ENCODE peak calls at places on chromosomes 13 and 19, in ten cellular contexts. F is body of pancreas, A is K562, T is right lobe of liver, D is heart left ventricle, S is HepG2, E is A549, I is HCT116, N is upper lobe of left lung, C is GM12878. M is an unnamed sample.
A peak's percentile ranks its signal among the peaks of the same experiment; 100 is the strongest.

GRCh38 chr13:70016116-70016515 is 91.5 kb upstream of the ATXN8OS start:
- ATAC-seq in F (no peak), E (no peak), C (no peak), D (no peak), T (no peak), N (peak; percentile 6), A (no peak), S (no peak), I (no peak), M (no peak)

GRCh38 chr13:51066091-51066831 is 44.8 kb downstream of the C13orf42 start:
- ATAC-seq in S (no peak), I (no peak), N (no peak), F (peak; percentile 33), C (peak; percentile 55), E (no peak), A (peak; percentile 34), D (peak; percentile 56), T (peak; percentile 34), M (peak; percentile 27)

GRCh38 chr13:49185264-49185663 is 34.9 kb upstream of the MLNR start:
- ATAC-seq in S (no peak), D (no peak), N (peak; percentile 42), E (no peak), C (peak; percentile 34), A (no peak), I (no peak), F (no peak), T (no peak), M (no peak)

GRCh38 chr13:41648314-41648935 is 191.1 kb downstream of the RGCC start:
- ATAC-seq in N (no peak), I (peak; percentile 87), A (no peak), S (peak; percentile 98), T (no peak), F (peak; percentile 66), C (no peak), D (no peak), E (peak; percentile 92), M (no peak)

GRCh38 chr13:27559714-27560113 is 60.6 kb downstream of the LNX2 start:
- ATAC-seq in C (peak; percentile 82), T (no peak), F (no peak), D (no peak), A (no peak), E (no peak), S (no peak), N (no peak), I (no peak), M (no peak)

GRCh38 chr13:106533940-106534843 is 1.3 kb downstream of the EFNB2 start:
- ATAC-seq in E (no peak), F (no peak), T (no peak), C (no peak), A (no peak), S (no peak), D (no peak), N (peak; percentile 9), I (no peak), M (no peak)

GRCh38 chr13:99013951-99014350 is 36.1 kb upstream of the DOCK9 start:
- ATAC-seq in I (no peak), F (no peak), A (no peak), C (no peak), D (peak; percentile 27), S (no peak), E (no peak), N (no peak), T (no peak), M (no peak)

GRCh38 chr13:59658027-59658735 is 505.5 kb downstream of the DIAPH3 start:
- ATAC-seq in F (no peak), S (peak; percentile 56), T (no peak), C (no peak), A (no peak), N (no peak), E (no peak), D (no peak), I (no peak), M (no peak)

GRCh38 chr19:1841209-1841924 is 6.9 kb downstream of the REXO1 start:
- ATAC-seq in C (no peak), I (no peak), E (no peak), F (no peak), T (no peak), A (peak; percentile 2), S (peak; percentile 1), D (no peak), N (no peak), M (no peak)

GRCh38 chr19:41845001-41845050 is at the start of gene DMRTC2:
- ATAC-seq in D (no peak), C (no peak), A (no peak), E (no peak), S (no peak), F (no peak), N (no peak), T (no peak), I (no peak), M (no peak)

GRCh38 chr13:111904701-111905608 is 162.0 kb upstream of the SOX1 start:
- ATAC-seq in D (no peak), I (peak; percentile 73), F (no peak), C (no peak), A (peak; percentile 89), E (no peak), S (no peak), N (no peak), T (no peak), M (no peak)

GRCh38 chr19:44207126-44207803 is 5.1 kb upstream of the ZNF227 start:
- ATAC-seq in A (peak; percentile 99), E (peak; percentile 98), T (peak; percentile 99), C (peak; percentile 97), F (peak; percentile 90), S (peak; percentile 99), D (peak; percentile 98), N (peak; percentile 97), I (peak; percentile 93), M (peak; percentile 88)

GRCh38 chr19:44212865-44213346 is 574 bp downstream of the ZNF227 start:
- ATAC-seq in F (no peak), D (no peak), I (peak; percentile 45), A (peak; percentile 53), C (peak; percentile 27), T (peak; percentile 23), N (peak; percentile 34), E (peak; percentile 59), S (peak; percentile 59), M (no peak)

GRCh38 chr19:44212250-44212864 is at the start of gene ZNF227:
- ATAC-seq in I (peak; percentile 96), A (peak; percentile 99), D (peak; percentile 98), C (peak; percentile 98), E (peak; percentile 99), S (peak; percentile 99), T (peak; percentile 98), F (peak; percentile 96), N (peak; percentile 99), M (peak; percentile 99)
- TF ChIP-seq POLR2A in I (no peak), A (peak; percentile 76), D (peak; percentile 53), C (peak; percentile 89), E (peak; percentile 70), S (peak; percentile 76), T (no peak), F (no peak), N (peak; percentile 65), M (peak; percentile 3)

GRCh38 chr13:107870400-107870799 is 344.9 kb downstream of the LIG4 start:
- ATAC-seq in C (no peak), A (no peak), S (no peak), F (no peak), E (no peak), T (no peak), I (no peak), N (no peak), D (no peak), M (no peak)
- H3K4me3 ChIP-seq in C (no peak overlapping the region), A (no peak overlapping the region), S (no peak overlapping the region), F (no peak overlapping the region), E (no peak overlapping the region), T (no peak overlapping the region), I (no peak overlapping the region), N (no peak overlapping the region), D (no peak overlapping the region), M (no peak overlapping the region)

GRCh38 chr19:33905937-33906577 is 109.4 kb downstream of the KCTD15 start:
- ATAC-seq in T (peak; percentile 81), A (peak; percentile 43), I (peak; percentile 82), C (no peak), N (peak; percentile 86), D (peak; percentile 92), F (peak; percentile 74), S (peak; percentile 61), E (peak; percentile 76), M (peak; percentile 83)
- TF ChIP-seq POLR2A in T (peak; percentile 47), A (no peak), I (no peak), C (no peak), N (peak; percentile 37), D (no peak), F (peak; percentile 54), S (no peak), E (no peak), M (no peak)

DNA sequence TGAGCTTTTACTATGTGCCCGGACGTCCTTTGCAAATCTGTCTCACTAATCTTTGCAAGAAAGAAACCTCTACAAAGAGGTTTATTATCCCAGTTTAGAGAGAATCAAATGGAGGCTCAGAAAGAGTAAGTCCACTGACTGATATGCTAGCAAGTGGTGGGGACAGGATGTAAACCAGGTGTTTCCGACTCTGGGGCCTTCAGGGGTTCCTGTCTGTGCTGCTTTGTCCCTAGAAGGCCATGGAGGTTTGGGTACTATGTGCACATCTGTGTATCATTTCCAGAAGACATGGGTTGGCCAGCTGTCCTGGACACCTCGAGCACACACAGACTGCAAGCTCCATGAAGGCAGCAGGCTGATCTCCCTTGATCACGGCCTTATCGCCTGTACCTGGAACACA is 1.2 kb upstream of the KPTN start:
- ATAC-seq in A (no peak), C (peak; percentile 25), F (no peak), E (no peak), S (no peak), I (no peak), T (no peak), D (no peak), N (no peak), M (no peak)
- H3K4me3 ChIP-seq in A (peak overlapping the region; percentile 67), C (peak overlapping the region; percentile 96), F (no peak overlapping the region), E (no peak overlapping the region), S (no peak overlapping the region), I (peak overlapping the region; percentile 71), T (no peak overlapping the region), D (no peak overlapping the region), N (no peak overlapping the region), M (no peak overlapping the region)

GRCh38 chr13:35393886-35394285 is 82.6 kb downstream of the MAB21L1 start:
- ATAC-seq in A (no peak), S (no peak), F (no peak), I (no peak), T (no peak), E (no peak), N (no peak), D (no peak), C (no peak), M (no peak)
- TF ChIP-seq POLR2A in A (no peak), S (no peak), F (no peak), I (no peak), T (no peak), E (no peak), N (no peak), D (no peak), C (no peak), M (no peak)

M was measured in gastroesophageal sphincter.